ENCODE peak calls at places on chromosomes 3 and 15, in eight cellular contexts. W is breast epithelium; U is body of pancreas; I is stimulated activated CD4-positive, alpha-beta T cell treated with anti-CD3 and anti-CD28 coated beads, TNF-alpha, amount 100 ng/mL, for 24 hours; E is fibroblast of lung; Y is CD4-positive, CD25-positive, alpha-beta regulatory T cell; B is mesenchymal stem cell; O is AG20443. L is an unnamed sample.
A peak's percentile ranks its signal among the peaks of the same experiment; 100 is the strongest.

GRCh38 chr15:78364233-78364632 is 24.1 kb downstream of the CRABP1 start:
- DNase-seq in W (no peak), U (no peak), I (no peak), E (no peak), Y (no peak), B (no peak), O (peak; percentile 80), L (no peak)

GRCh38 chr3:192212335-192212734 is 515.0 kb downstream of the FGF12 start:
- DNase-seq in W (no peak), U (no peak), I (no peak), E (no peak), Y (no peak), B (no peak), O (no peak), L (no peak)

GRCh38 chr15:67240235-67241131 is 14.0 kb downstream of the AAGAB start:
- DNase-seq in W (no peak), U (peak; percentile 62), I (no peak), E (no peak), Y (peak; percentile 57), B (no peak), O (no peak), L (no peak)

GRCh38 chr3:119726909-119727308 is 24.1 kb downstream of the CFAP91 start:
- DNase-seq in W (no peak), U (no peak), I (no peak), E (no peak), Y (no peak), B (no peak), O (no peak), L (no peak)

GRCh38 chr3:148748323-148748722 is 50.6 kb downstream of the AGTR1 start:
- DNase-seq in W (no peak), U (no peak), I (no peak), E (no peak), Y (no peak), B (no peak), O (no peak), L (no peak)

GRCh38 chr3:49006591-49007067 is 562 bp upstream of the WDR6 start:
- DNase-seq in W (no peak), U (peak; percentile 51), I (no peak), E (peak; percentile 60), Y (peak; percentile 32), B (peak; percentile 65), O (peak; percentile 60), L (no peak)

GRCh38 chr3:188510366-188510765 is 356.4 kb downstream of the LPP start:
- DNase-seq in W (no peak), U (no peak), I (no peak), E (peak; percentile 95), Y (no peak), B (peak; percentile 77), O (no peak), L (no peak)

GRCh38 chr15:52392008-52392687 is 96.5 kb upstream of the MYO5C start:
- DNase-seq in W (no peak), U (no peak), I (no peak), E (peak; percentile 11), Y (no peak), B (peak; percentile 35), O (peak; percentile 62), L (no peak)

GRCh38 chr3:172461530-172462138 is 13.4 kb upstream of the GHSR start:
- DNase-seq in W (no peak), U (no peak), I (no peak), E (peak; percentile 5), Y (peak; percentile 52), B (peak; percentile 33), O (peak; percentile 50), L (no peak)

GRCh38 chr15:82849556-82850241 is 40.3 kb downstream of the WHAMM start:
- DNase-seq in W (peak; percentile 48), U (peak; percentile 90), I (peak; percentile 11), E (peak; percentile 81), Y (peak; percentile 67), B (peak; percentile 75), O (peak; percentile 86), L (no peak)

GRCh38 chr3:114272271-114272670 is 21.6 kb upstream of the TIGIT start:
- DNase-seq in W (no peak), U (no peak), I (no peak), E (peak; percentile 50), Y (no peak), B (no peak), O (no peak), L (no peak)

GRCh38 chr15:63599401-63600000 is 2.3 kb downstream of the FBXL22 start:
- DNase-seq in W (peak; percentile 73), U (peak; percentile 82), I (peak; percentile 20), E (peak; percentile 34), Y (peak; percentile 37), B (peak; percentile 22), O (peak; percentile 77), L (no peak)

GRCh38 chr15:59616390-59616789 is 4.8 kb downstream of the GCNT3 start:
- DNase-seq in W (no peak), U (peak; percentile 21), I (no peak), E (no peak), Y (no peak), B (no peak), O (no peak), L (no peak)

GRCh38 chr3:48990636-48991421 is 788 bp downstream of the P4HTM start:
- DNase-seq in W (no peak), U (peak; percentile 28), I (no peak), E (peak; percentile 28), Y (peak; percentile 57), B (peak; percentile 47), O (peak; percentile 39), L (no peak)

GRCh38 chr15:37973856-37974255 is 39.4 kb downstream of the TMCO5A start:
- DNase-seq in W (no peak), U (no peak), I (no peak), E (no peak), Y (no peak), B (peak; percentile 8), O (no peak), L (no peak)

GRCh38 chr3:174620138-174620537 is 239.0 kb upstream of the NAALADL2 start:
- DNase-seq in W (no peak), U (no peak), I (no peak), E (peak; percentile 15), Y (no peak), B (no peak), O (no peak), L (no peak)

GRCh38 chr15:52464478-52464877 is 64.2 kb downstream of the MYO5A start:
- DNase-seq in W (no peak), U (no peak), I (no peak), E (no peak), Y (peak; percentile 78), B (no peak), O (no peak), L (no peak)

GRCh38 chr3:94405258-94406035 is 342.6 kb downstream of the NSUN3 start:
- DNase-seq in W (no peak), U (no peak), I (no peak), E (peak; percentile 90), Y (no peak), B (no peak), O (no peak), L (no peak)

GRCh38 chr3:169659858-169660614 is 3.5 kb downstream of the MECOM start:
- DNase-seq in W (no peak), U (peak; percentile 55), I (no peak), E (no peak), Y (no peak), B (no peak), O (no peak), L (no peak)

GRCh38 chr3:47534021-47534454 is 20.5 kb upstream of the ELP6 start:
- DNase-seq in W (no peak), U (no peak), I (no peak), E (no peak), Y (no peak), B (no peak), O (no peak), L (no peak)

GRCh38 chr15:86839502-86839901 is 759.8 kb downstream of the AGBL1 start:
- DNase-seq in W (no peak), U (no peak), I (no peak), E (no peak), Y (no peak), B (no peak), O (no peak), L (no peak)

GRCh38 chr3:154886437-154886836 is 193.7 kb upstream of the MME start:
- DNase-seq in W (no peak), U (peak; percentile 19), I (no peak), E (peak; percentile 97), Y (no peak), B (peak; percentile 99), O (peak; percentile 84), L (no peak)

GRCh38 chr15:70770863-70771262 is 7.5 kb upstream of the UACA start:
- DNase-seq in W (no peak), U (no peak), I (no peak), E (no peak), Y (no peak), B (no peak), O (no peak), L (no peak)

GRCh38 chr3:50117120-50117519 is 28.4 kb downstream of the RBM5 start:
- DNase-seq in W (no peak), U (no peak), I (no peak), E (no peak), Y (no peak), B (no peak), O (no peak), L (no peak)

GRCh38 chr15:75037685-75038084 is 14.3 kb downstream of the PPCDC start:
- DNase-seq in W (no peak), U (no peak), I (no peak), E (no peak), Y (no peak), B (no peak), O (no peak), L (no peak)

GRCh38 chr3:142353571-142353970 is 94.3 kb downstream of the XRN1 start:
- DNase-seq in W (no peak), U (no peak), I (no peak), E (peak; percentile 60), Y (no peak), B (peak; percentile 12), O (no peak), L (no peak)

GRCh38 chr3:46950177-46950576 is 26.4 kb downstream of the CCDC12 start:
- DNase-seq in W (no peak), U (no peak), I (no peak), E (no peak), Y (no peak), B (no peak), O (no peak), L (no peak)

GRCh38 chr3:30263238-30263920 is 343.0 kb upstream of the TGFBR2 start:
- DNase-seq in W (no peak), U (no peak), I (no peak), E (no peak), Y (peak; percentile 19), B (peak; percentile 26), O (no peak), L (no peak)

GRCh38 chr15:73051811-73052678 is at the start of gene NEO1:
- DNase-seq in W (peak; percentile 79), U (peak; percentile 92), I (peak; percentile 47), E (peak; percentile 74), Y (peak; percentile 68), B (peak; percentile 89), O (peak; percentile 98), L (peak; percentile 40)

GRCh38 chr3:42526616-42527367 is 24.3 kb downstream of the VIPR1 start:
- DNase-seq in W (no peak), U (no peak), I (no peak), E (no peak), Y (peak; percentile 73), B (no peak), O (no peak), L (no peak)

GRCh38 chr3:38579551-38580449 is 69.7 kb downstream of the SCN5A start:
- DNase-seq in W (no peak), U (no peak), I (no peak), E (peak; percentile 14), Y (no peak), B (no peak), O (peak; percentile 43), L (no peak)

GRCh38 chr15:100999369-100999768 is 80.2 kb downstream of the LRRK1 start:
- DNase-seq in W (no peak), U (no peak), I (no peak), E (peak; percentile 56), Y (no peak), B (no peak), O (peak; percentile 61), L (no peak)

GRCh38 chr3:175342196-175342595 is 483.1 kb downstream of the NAALADL2 start:
- DNase-seq in W (no peak), U (no peak), I (no peak), E (peak; percentile 69), Y (no peak), B (no peak), O (no peak), L (no peak)

GRCh38 chr3:170528731-170529130 is 57.1 kb downstream of the SLC7A14 start:
- DNase-seq in W (no peak), U (no peak), I (no peak), E (no peak), Y (no peak), B (no peak), O (no peak), L (no peak)

L was measured in omental fat pad.